ENCODE peak calls at places on chromosome 18, in five cellular contexts. K, B, H, F and A are unnamed samples.

GRCh38 chr18:70039186-70039585 is 91.5 kb upstream of the CD226 start:
- DNase-seq in K (no peak), B (no peak), H (no peak), F (no peak), A (no peak)

GRCh38 chr18:34738173-34738894 is 28.2 kb downstream of the DTNA start:
- DNase-seq in K (no peak), B (no peak), H (no peak), F (no peak), A (no peak)

GRCh38 chr18:6333981-6334380 is 80.7 kb downstream of the L3MBTL4 start:
- DNase-seq in K (no peak), B (no peak), H (no peak), F (no peak), A (no peak)

GRCh38 chr18:30160124-30160523 is 882.4 kb downstream of the DSC3 start:
- DNase-seq in K (no peak), B (no peak), H (no peak), F (no peak), A (no peak)

GRCh38 chr18:70355620-70356385 is 67.0 kb downstream of the SOCS6 start:
- DNase-seq in K (no peak), B (no peak), H (no peak), F (no peak), A (no peak)

GRCh38 chr18:6755107-6755506 is 25.6 kb downstream of the ARHGAP28 start:
- DNase-seq in K (no peak), B (no peak), H (peak), F (no peak), A (no peak)

GRCh38 chr18:23828426-23828825 is 139.2 kb downstream of the LAMA3 start:
- DNase-seq in K (no peak), B (no peak), H (peak), F (no peak), A (peak)

GRCh38 chr18:75544496-75544895 is 117.0 kb upstream of the SMIM21 start:
- DNase-seq in K (no peak), B (no peak), H (no peak), F (no peak), A (no peak)

GRCh38 chr18:30616414-30616813 is 426.1 kb downstream of the DSC3 start:
- DNase-seq in K (no peak), B (no peak), H (no peak), F (no peak), A (no peak)

GRCh38 chr18:72762505-72763122 is 105.2 kb downstream of the NETO1 start:
- DNase-seq in K (no peak), B (no peak), H (peak), F (peak), A (peak)

GRCh38 chr18:37482433-37482832 is 83.2 kb downstream of the CELF4 start:
- DNase-seq in K (no peak), B (no peak), H (no peak), F (no peak), A (no peak)

GRCh38 chr18:54962919-54963645 is 3.8 kb upstream of the CCDC68 start:
- DNase-seq in K (no peak), B (no peak), H (no peak), F (no peak), A (no peak)